ENCODE peak calls at places on chromosome 7, in six cellular contexts. X is HCT116, P is HEK293T, L is WTC11, T is HepG2, Y is K562. C is an unnamed sample.

GRCh38 chr7:117666689-117667088 is 186.9 kb downstream of the CFTR start:
- DNase-seq in X (no peak), P (no peak), L (no peak), T (no peak), Y (no peak), C (no peak)

GRCh38 chr7:4140933-4141332 is 541.2 kb upstream of the FOXK1 start:
- DNase-seq in X (no peak), P (no peak), L (no peak), T (no peak), Y (no peak), C (no peak)

GRCh38 chr7:144565586-144565985 is 162.1 kb upstream of the NOBOX start:
- DNase-seq in X (no peak), P (no peak), L (no peak), T (no peak), Y (no peak), C (no peak)

GRCh38 chr7:7812112-7812511 is 93.7 kb upstream of the RPA3 start:
- DNase-seq in X (no peak), P (no peak), L (no peak), T (no peak), Y (no peak), C (no peak)

GRCh38 chr7:102434039-102434481 is 685 bp downstream of the ORAI2 start:
- DNase-seq in X (no peak), P (no peak), L (no peak), T (no peak), Y (no peak), C (no peak)

GRCh38 chr7:71846160-71846559 is 566.0 kb downstream of the CALN1 start:
- DNase-seq in X (no peak), P (no peak), L (peak), T (no peak), Y (no peak), C (no peak)

GRCh38 chr7:131225619-131226101 is 102.0 kb upstream of the MKLN1 start:
- DNase-seq in X (no peak), P (no peak), L (no peak), T (peak), Y (no peak), C (no peak)

GRCh38 chr7:97357459-97357858 is 240.0 kb downstream of the SDHAF3 start:
- DNase-seq in X (no peak), P (no peak), L (no peak), T (no peak), Y (no peak), C (no peak)

GRCh38 chr7:121322460-121322859 is 6.3 kb upstream of the WNT16 start:
- DNase-seq in X (no peak), P (no peak), L (no peak), T (no peak), Y (no peak), C (no peak)

GRCh38 chr7:128934361-128935352 is 3.1 kb upstream of the IRF5 start:
- DNase-seq in X (no peak), P (no peak), L (no peak), T (no peak), Y (no peak), C (peak)

GRCh38 chr7:82625377-82625776 is 181.8 kb upstream of the CACNA2D1 start:
- DNase-seq in X (no peak), P (no peak), L (no peak), T (no peak), Y (no peak), C (no peak)

GRCh38 chr7:91343420-91343819 is 79.2 kb downstream of the FZD1 start:
- DNase-seq in X (no peak), P (no peak), L (no peak), T (no peak), Y (no peak), C (no peak)

GRCh38 chr7:55572378-55573233 is at the start of gene VOPP1:
- DNase-seq in X (no peak), P (peak), L (peak), T (peak), Y (peak), C (no peak)

GRCh38 chr7:107387077-107387476 is 82.8 kb upstream of the GPR22 start:
- DNase-seq in X (no peak), P (peak), L (peak), T (no peak), Y (peak), C (no peak)

GRCh38 chr7:70178206-70178605 is 579.9 kb downstream of the AUTS2 start:
- DNase-seq in X (no peak), P (no peak), L (no peak), T (no peak), Y (no peak), C (no peak)

GRCh38 chr7:50595538-50596102 is 30.4 kb upstream of the DDC start:
- DNase-seq in X (peak), P (peak), L (no peak), T (peak), Y (no peak), C (no peak)

GRCh38 chr7:97871659-97872024 is 566 bp downstream of the ASNS start:
- DNase-seq in X (no peak), P (peak), L (peak), T (no peak), Y (peak), C (peak)

GRCh38 chr7:128435311-128435654 is 20.4 kb upstream of the HILPDA start:
- DNase-seq in X (no peak), P (no peak), L (no peak), T (peak), Y (no peak), C (no peak)

GRCh38 chr7:68730871-68731403 is 867.3 kb upstream of the AUTS2 start:
- DNase-seq in X (no peak), P (no peak), L (no peak), T (peak), Y (no peak), C (no peak)

GRCh38 chr7:40782836-40783235 is 648.0 kb downstream of the SUGCT start:
- DNase-seq in X (no peak), P (no peak), L (no peak), T (no peak), Y (no peak), C (no peak)

GRCh38 chr7:23622469-23622868 is 25.3 kb downstream of the CCDC126 start:
- DNase-seq in X (no peak), P (no peak), L (no peak), T (peak), Y (no peak), C (no peak)

GRCh38 chr7:123987445-123987844 is 45.4 kb downstream of the TMEM229A start:
- DNase-seq in X (no peak), P (no peak), L (no peak), T (no peak), Y (no peak), C (no peak)

GRCh38 chr7:77338260-77338659 is 77.9 kb downstream of the GSAP start:
- DNase-seq in X (no peak), P (no peak), L (no peak), T (no peak), Y (no peak), C (no peak)

GRCh38 chr7:47518827-47519226 is 63.1 kb downstream of the TNS3 start:
- DNase-seq in X (no peak), P (no peak), L (no peak), T (peak), Y (no peak), C (no peak)

GRCh38 chr7:78912781-78913180 is 540.7 kb downstream of the MAGI2 start:
- DNase-seq in X (no peak), P (no peak), L (no peak), T (no peak), Y (no peak), C (no peak)

GRCh38 chr7:1571261-1571650 is 1.4 kb upstream of the PSMG3 start:
- DNase-seq in X (no peak), P (no peak), L (no peak), T (peak), Y (no peak), C (no peak)

GRCh38 chr7:123977081-123977480 is 52.0 kb downstream of the SPAM1 start:
- DNase-seq in X (no peak), P (no peak), L (no peak), T (no peak), Y (no peak), C (no peak)

GRCh38 chr7:36301914-36302771 is 87.5 kb upstream of the ANLN start:
- DNase-seq in X (no peak), P (no peak), L (no peak), T (no peak), Y (peak), C (no peak)

GRCh38 chr7:30116771-30117170 is 18.0 kb upstream of the MTURN start:
- DNase-seq in X (no peak), P (no peak), L (no peak), T (no peak), Y (no peak), C (no peak)

GRCh38 chr7:24158976-24159375 is 125.0 kb upstream of the NPY start:
- DNase-seq in X (no peak), P (no peak), L (no peak), T (no peak), Y (no peak), C (no peak)

GRCh38 chr7:108824840-108825540 is 255.3 kb downstream of the DNAJB9 start:
- DNase-seq in X (peak), P (no peak), L (no peak), T (no peak), Y (no peak), C (no peak)

GRCh38 chr7:143909863-143910262 is 7.9 kb upstream of the TCAF1 start:
- DNase-seq in X (no peak), P (no peak), L (no peak), T (no peak), Y (no peak), C (no peak)

GRCh38 chr7:133330085-133330484 is 77.2 kb downstream of the EXOC4 start:
- DNase-seq in X (no peak), P (no peak), L (peak), T (peak), Y (no peak), C (no peak)

GRCh38 chr7:71937840-71938371 is 474.2 kb downstream of the CALN1 start:
- DNase-seq in X (no peak), P (no peak), L (no peak), T (no peak), Y (no peak), C (no peak)

GRCh38 chr7:149475121-149476045 is 14.5 kb upstream of the ZNF777 start:
- DNase-seq in X (no peak), P (no peak), L (no peak), T (no peak), Y (no peak), C (no peak)

GRCh38 chr7:30062587-30062986 is 34.4 kb downstream of the PLEKHA8 start:
- DNase-seq in X (peak), P (peak), L (no peak), T (peak), Y (peak), C (no peak)

GRCh38 chr7:30893357-30893756 is 18.3 kb upstream of the AQP1 start:
- DNase-seq in X (no peak), P (peak), L (no peak), T (no peak), Y (no peak), C (no peak)

GRCh38 chr7:133530682-133531081 is 277.8 kb downstream of the EXOC4 start:
- DNase-seq in X (no peak), P (no peak), L (no peak), T (no peak), Y (no peak), C (no peak)

GRCh38 chr7:105647591-105647990 is 66.3 kb upstream of the EFCAB10 start:
- DNase-seq in X (peak), P (no peak), L (no peak), T (no peak), Y (no peak), C (no peak)
- TF ChIP-seq SP1 in X (no peak), P (no peak), L (no peak), T (no peak), Y (no peak), C (no peak)

GRCh38 chr7:34158754-34159153 is 253.4 kb downstream of the BMPER start:
- DNase-seq in X (no peak), P (peak), L (peak), T (peak), Y (no peak), C (no peak)

GRCh38 chr7:34156336-34156735 is 251.0 kb downstream of the BMPER start:
- DNase-seq in X (no peak), P (no peak), L (no peak), T (no peak), Y (no peak), C (no peak)

GRCh38 chr7:34157137-34157536 is 251.8 kb downstream of the BMPER start:
- DNase-seq in X (no peak), P (no peak), L (no peak), T (no peak), Y (no peak), C (no peak)

GRCh38 chr7:34160261-34160752 is 255.0 kb downstream of the BMPER start:
- DNase-seq in X (no peak), P (no peak), L (no peak), T (no peak), Y (no peak), C (no peak)

GRCh38 chr7:34158311-34158710 is 253.0 kb downstream of the BMPER start:
- DNase-seq in X (no peak), P (no peak), L (no peak), T (no peak), Y (no peak), C (no peak)
- TF ChIP-seq SP1 in X (no peak), P (no peak), L (no peak), T (no peak), Y (no peak), C (no peak)

DNA sequence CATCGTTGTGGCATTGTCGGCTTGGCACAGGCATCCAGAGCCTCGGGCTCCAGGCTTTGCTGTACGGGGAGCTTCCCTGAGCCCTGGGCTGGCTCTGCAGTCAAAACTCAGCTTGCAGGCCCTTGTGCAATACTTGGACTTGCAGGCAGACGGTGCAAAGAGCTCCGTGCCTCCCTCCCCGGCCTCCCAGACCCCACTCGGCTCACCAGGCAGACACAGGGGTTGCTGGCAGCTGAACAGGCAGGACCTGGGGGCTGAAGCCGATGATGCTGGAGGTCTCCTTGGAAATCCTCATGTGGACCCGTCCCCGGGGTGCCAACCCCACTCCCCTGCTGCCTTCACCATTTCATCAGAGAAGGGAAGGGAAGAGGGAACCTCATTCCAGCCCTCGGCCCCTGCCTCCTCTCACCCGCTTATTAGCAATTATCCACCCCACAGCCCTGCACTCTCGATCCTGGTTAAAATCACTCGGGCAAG is 59.6 kb upstream of the GNA12 start:
- DNase-seq in X (no peak), P (no peak), L (no peak), T (peak), Y (no peak), C (no peak)
- TF ChIP-seq SP1 in X (no peak), P (no peak), L (no peak), T (no peak), Y (no peak), C (no peak)

GRCh38 chr7:20778063-20778721 is 8.5 kb downstream of the SP8 start:
- DNase-seq in X (no peak), P (peak), L (peak), T (no peak), Y (peak), C (no peak)
- TF ChIP-seq SP1 in X (no peak), P (no peak), L (peak), T (no peak), Y (no peak), C (no peak)

GRCh38 chr7:90303241-90303640 is 17.9 kb downstream of the FAM237B start:
- DNase-seq in X (no peak), P (no peak), L (no peak), T (no peak), Y (no peak), C (no peak)

GRCh38 chr7:90297118-90297517 is 24.0 kb downstream of the FAM237B start:
- DNase-seq in X (no peak), P (no peak), L (no peak), T (no peak), Y (no peak), C (no peak)

DNA sequence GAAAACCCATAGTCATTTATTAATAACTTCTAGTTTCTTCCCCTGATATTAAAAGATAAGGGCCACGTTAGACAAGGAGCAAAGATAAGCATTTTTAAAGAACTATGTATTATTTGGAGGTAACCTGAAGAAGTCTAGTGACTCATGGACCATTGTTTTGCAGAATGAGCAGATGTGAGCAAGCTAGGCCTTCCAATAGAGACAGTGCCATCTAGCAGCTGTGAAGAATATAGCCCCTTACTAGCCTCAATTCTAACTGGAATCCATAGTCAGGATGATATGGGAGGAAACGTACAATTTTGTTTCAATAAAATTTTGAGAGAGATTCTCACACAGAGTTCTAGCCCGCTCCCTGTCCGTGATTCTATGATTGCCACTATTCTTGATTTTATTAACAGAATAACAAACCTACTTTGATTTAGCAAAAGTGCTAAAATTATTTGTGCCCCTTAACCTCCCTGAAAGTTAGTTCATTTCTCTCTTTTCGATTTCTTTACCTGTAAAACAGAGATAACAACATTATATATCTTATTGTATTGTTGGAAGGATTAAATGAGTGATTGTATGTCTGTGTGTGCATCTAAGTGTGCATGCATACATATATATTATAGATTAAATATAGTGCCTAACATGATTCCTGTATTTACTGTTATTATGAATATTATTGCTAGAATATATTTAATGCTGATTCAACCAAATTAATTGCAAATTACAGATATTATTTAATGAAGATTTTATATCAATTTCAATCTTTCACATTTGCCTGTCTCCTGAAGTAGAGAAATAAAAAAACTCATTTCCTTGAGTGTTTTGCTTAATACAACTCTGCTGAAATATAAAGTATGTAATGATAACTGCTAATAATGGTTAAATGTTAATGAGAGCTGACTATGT is 22.7 kb downstream of the FAM237B start:
- DNase-seq in X (peak), P (peak), L (no peak), T (peak), Y (peak), C (no peak)
- TF ChIP-seq SP1 in X (no peak), P (no peak), L (no peak), T (no peak), Y (no peak), C (no peak)

DNA sequence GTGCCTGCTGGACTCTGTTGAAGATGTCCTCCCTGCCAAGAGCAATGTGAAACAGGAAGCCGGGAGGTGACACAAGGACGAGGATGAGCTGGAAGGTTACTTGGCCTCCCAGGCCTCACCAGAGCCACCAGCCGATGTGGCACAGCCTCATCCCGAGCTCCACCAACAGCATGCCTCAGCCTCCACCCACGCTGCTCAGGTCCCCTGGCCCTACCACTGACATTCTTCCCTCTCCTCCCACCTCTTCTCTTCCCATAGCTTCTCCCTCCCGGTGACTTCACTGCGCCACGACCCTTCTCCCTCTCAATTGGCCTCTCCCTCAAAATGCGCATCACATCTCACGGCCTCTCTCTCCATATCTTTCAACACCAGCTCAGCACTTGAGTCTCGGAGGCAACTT is 249.9 kb downstream of the SKAP2 start:
- DNase-seq in X (no peak), P (no peak), L (no peak), T (no peak), Y (no peak), C (no peak)
- TF ChIP-seq SP1 in X (no peak), P (no peak), L (no peak), T (no peak), Y (no peak), C (no peak)

DNA sequence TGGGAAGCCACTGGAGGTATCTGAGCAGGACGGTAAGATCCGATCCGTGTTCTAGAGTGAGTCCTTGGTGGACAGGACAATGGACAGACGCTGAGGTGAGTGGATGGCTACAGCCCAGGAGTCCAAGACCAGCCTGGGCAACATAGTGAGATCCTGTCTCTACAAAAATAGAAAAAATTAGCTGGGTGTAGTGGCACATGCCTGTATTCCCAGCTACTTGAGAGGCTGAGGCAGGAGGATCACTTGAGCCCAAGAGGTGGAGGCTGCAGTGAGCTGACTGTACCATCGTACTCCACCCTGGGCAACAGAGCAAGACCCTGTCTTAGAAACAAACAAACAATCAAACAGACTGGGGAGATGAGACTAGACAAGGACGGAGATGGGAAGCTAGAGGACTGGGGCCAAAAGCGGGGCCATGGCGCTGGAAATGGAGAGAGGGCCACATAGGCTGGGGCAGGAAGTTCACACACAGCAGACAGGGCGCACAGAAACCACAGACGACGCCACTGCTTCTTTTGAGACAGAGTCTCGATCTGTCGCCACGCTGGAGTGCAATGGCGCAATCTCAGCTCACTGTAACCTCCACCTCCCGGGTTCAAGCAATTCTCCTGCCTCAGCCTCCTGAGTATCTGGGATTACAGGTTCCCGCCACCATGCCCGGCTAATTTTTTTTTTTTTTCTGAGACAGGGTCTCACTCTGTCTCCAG is 24.7 kb downstream of the DAGLB start:
- DNase-seq in X (no peak), P (no peak), L (no peak), T (no peak), Y (no peak), C (no peak)
- TF ChIP-seq SP1 in X (no peak), P (no peak), L (no peak), T (no peak), Y (no peak), C (no peak)

DNA sequence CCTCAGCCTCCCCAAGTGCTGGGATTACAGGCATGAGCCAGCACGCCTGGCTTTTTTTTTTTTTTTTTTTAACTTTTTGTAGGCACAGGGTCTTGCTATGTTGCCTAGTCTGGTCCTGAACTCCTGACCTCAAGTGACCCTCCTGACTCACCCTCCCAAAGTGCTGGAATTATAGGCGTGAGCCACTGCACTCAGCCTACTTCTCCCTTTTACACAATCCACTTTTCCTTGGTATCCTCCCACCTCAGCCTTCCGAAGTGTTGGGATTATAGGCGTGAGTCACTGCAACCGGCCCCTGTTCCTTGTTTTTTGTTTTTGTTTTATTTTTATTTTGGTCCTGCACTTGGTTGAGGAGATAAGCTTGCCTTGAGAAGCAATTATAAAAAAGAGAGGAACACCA is 75.9 kb upstream of the KMT2C start:
- DNase-seq in X (no peak), P (no peak), L (no peak), T (no peak), Y (no peak), C (no peak)
- TF ChIP-seq SP1 in X (no peak), P (no peak), L (no peak), T (no peak), Y (no peak), C (no peak)